ENCODE peak calls at places on chromosomes 4 and X, in seven cellular contexts. M is tibial artery, P is IMR-90, X is T follicular helper cell, K is progenitor cell of endocrine pancreas, Z is HS-5, U is HFF-Myc. H is an unnamed sample.
A peak's percentile ranks its signal among the peaks of the same experiment; 100 is the strongest.

GRCh38 chrX:151743651-151744470 is 9.3 kb downstream of the CNGA2 start:
- DNase-seq in X (no peak), U (no peak), K (no peak), Z (no peak), P (no peak), M (no peak), H (no peak)

GRCh38 chr4:154004859-154005520 is 216.1 kb upstream of the SFRP2 start:
- DNase-seq in X (no peak), K (no peak), P (no peak), U (peak; percentile 35), Z (peak; percentile 65), M (no peak), H (no peak)

GRCh38 chrX:39969099-39969825 is 128.5 kb downstream of the BCOR start:
- DNase-seq in M (no peak), Z (no peak), U (no peak), X (no peak), K (no peak), P (no peak), H (no peak)

GRCh38 chr4:87050596-87050995 is 115.8 kb downstream of the AFF1 start:
- DNase-seq in Z (no peak), X (no peak), K (no peak), M (no peak), P (no peak), U (no peak), H (peak; percentile 89)

GRCh38 chr4:86967798-86968197 is 33.0 kb downstream of the AFF1 start:
- DNase-seq in U (no peak), K (no peak), Z (no peak), X (no peak), M (no peak), P (peak; percentile 48), H (no peak)

GRCh38 chr4:2101346-2102044 is 42.4 kb downstream of the NAT8L start:
- DNase-seq in M (no peak), X (no peak), U (no peak), P (peak; percentile 48), Z (no peak), K (no peak), H (no peak)

GRCh38 chr4:121243476-121243875 is 79.4 kb upstream of the TNIP3 start:
- DNase-seq in U (no peak), K (no peak), Z (no peak), X (no peak), M (no peak), P (peak; percentile 9), H (no peak)

GRCh38 chr4:72665376-72665978 is 96.5 kb upstream of the ADAMTS3 start:
- DNase-seq in Z (no peak), P (no peak), X (no peak), K (no peak), M (no peak), U (no peak), H (no peak)

GRCh38 chrX:133645251-133645650 is 230.0 kb upstream of the GPC4 start:
- DNase-seq in X (no peak), M (no peak), Z (no peak), K (no peak), U (no peak), P (peak; percentile 17), H (no peak)

GRCh38 chr4:53480909-53481308 is 103.5 kb downstream of the FIP1L1 start:
- DNase-seq in M (no peak), U (no peak), X (no peak), P (peak; percentile 17), K (no peak), Z (no peak), H (no peak)